ENCODE peak calls at places on chromosomes 16 and 17, in six cellular contexts. P is A549, C is HCT116, N is NB4, T is endothelial cell of umbilical vein, X is GM12878. S is an unnamed sample.

GRCh38 chr16:84608281-84608680 is 9.6 kb downstream of the COTL1 start:
- DNase-seq in P (no peak), C (no peak), N (no peak), T (no peak), X (no peak), S (no peak)

GRCh38 chr17:79789943-79790804 is 6.7 kb downstream of the CBX8 start:
- DNase-seq in P (peak; percentile 95), C (no peak), N (peak; percentile 70), T (no peak), X (no peak), S (peak; percentile 87)

GRCh38 chr16:3256146-3256875 is at the start of gene MEFV:
- DNase-seq in P (no peak), C (no peak), N (peak; percentile 39), T (no peak), X (no peak), S (no peak)

GRCh38 chr17:52027081-52027480 is 131.4 kb downstream of the CA10 start:
- DNase-seq in P (no peak), C (no peak), N (no peak), T (no peak), X (no peak), S (no peak)

GRCh38 chr17:50884354-50885311 is 18.5 kb upstream of the TOB1 start:
- DNase-seq in P (no peak), C (no peak), N (peak; percentile 20), T (no peak), X (no peak), S (peak; percentile 23)

GRCh38 chr16:86337138-86337537 is 173.2 kb upstream of the FOXF1 start:
- DNase-seq in P (no peak), C (no peak), N (no peak), T (no peak), X (no peak), S (no peak)

GRCh38 chr16:75312875-75313274 is 61.5 kb upstream of the BCAR1 start:
- DNase-seq in P (no peak), C (no peak), N (no peak), T (no peak), X (no peak), S (no peak)

GRCh38 chr17:28716740-28717577 is 709 bp downstream of the RAB34 start:
- DNase-seq in P (no peak), C (no peak), N (no peak), T (peak; percentile 30), X (no peak), S (no peak)

GRCh38 chr17:60134396-60135159 is 15.2 kb upstream of the CA4 start:
- DNase-seq in P (no peak), C (no peak), N (no peak), T (peak; percentile 70), X (no peak), S (peak; percentile 69)

GRCh38 chr17:60941028-60941427 is 263.4 kb downstream of the BCAS3 start:
- DNase-seq in P (no peak), C (no peak), N (no peak), T (peak; percentile 60), X (no peak), S (peak; percentile 12)

GRCh38 chr16:66899310-66899944 is 19.1 kb downstream of the PDP2 start:
- DNase-seq in P (no peak), C (no peak), N (no peak), T (no peak), X (no peak), S (no peak)

GRCh38 chr17:55444471-55445441 is 23.1 kb upstream of the MMD start:
- DNase-seq in P (no peak), C (no peak), N (peak; percentile 39), T (peak; percentile 40), X (no peak), S (no peak)

GRCh38 chr16:86354641-86355040 is 155.7 kb upstream of the FOXF1 start:
- DNase-seq in P (no peak), C (no peak), N (no peak), T (no peak), X (no peak), S (no peak)

GRCh38 chr17:15926039-15926740 is 18.7 kb upstream of the ADORA2B start:
- DNase-seq in P (no peak), C (no peak), N (no peak), T (no peak), X (no peak), S (no peak)

GRCh38 chr16:69618721-69619120 is 53.0 kb downstream of the NFAT5 start:
- DNase-seq in P (no peak), C (no peak), N (no peak), T (no peak), X (no peak), S (no peak)

GRCh38 chr16:3074860-3075545 is 9.6 kb downstream of the IL32 start:
- DNase-seq in P (no peak), C (no peak), N (peak; percentile 93), T (no peak), X (peak; percentile 69), S (no peak)

GRCh38 chr17:45345554-45346254 is 28.9 kb upstream of the MAP3K14 start:
- DNase-seq in P (no peak), C (no peak), N (peak; percentile 52), T (peak; percentile 92), X (no peak), S (peak; percentile 48)

GRCh38 chr17:81912441-81913309 is 1.5 kb upstream of the PCYT2 start:
- DNase-seq in P (no peak), C (peak; percentile 81), N (no peak), T (no peak), X (no peak), S (peak; percentile 81)

GRCh38 chr16:10752843-10753523 is 9.3 kb downstream of the NUBP1 start:
- DNase-seq in P (no peak), C (no peak), N (peak; percentile 53), T (no peak), X (peak; percentile 74), S (no peak)

GRCh38 chr17:82303944-82304808 is 13.2 kb downstream of the CD7 start:
- DNase-seq in P (no peak), C (no peak), N (no peak), T (no peak), X (no peak), S (peak; percentile 50)

GRCh38 chr17:62030264-62030663 is 34.8 kb downstream of the MED13 start:
- DNase-seq in P (no peak), C (no peak), N (no peak), T (no peak), X (no peak), S (no peak)

GRCh38 chr16:88923926-88924833 is 52.8 kb downstream of the CBFA2T3 start:
- DNase-seq in P (no peak), C (no peak), N (no peak), T (no peak), X (no peak), S (no peak)

GRCh38 chr16:62213763-62214162 is 177.5 kb upstream of the CDH8 start:
- DNase-seq in P (no peak), C (no peak), N (peak; percentile 35), T (no peak), X (no peak), S (no peak)
- TF ChIP-seq MAX in P (no peak), C (no peak), N (no peak), T (no peak), X (no peak), S (no peak)

GRCh38 chr17:2025622-2026309 is 632 bp upstream of the RTN4RL1 start:
- DNase-seq in P (peak; percentile 97), C (no peak), N (peak; percentile 34), T (peak; percentile 56), X (no peak), S (peak; percentile 59)
- TF ChIP-seq MAX in P (no peak), C (no peak), N (no peak), T (no peak), X (no peak), S (no peak)

DNA sequence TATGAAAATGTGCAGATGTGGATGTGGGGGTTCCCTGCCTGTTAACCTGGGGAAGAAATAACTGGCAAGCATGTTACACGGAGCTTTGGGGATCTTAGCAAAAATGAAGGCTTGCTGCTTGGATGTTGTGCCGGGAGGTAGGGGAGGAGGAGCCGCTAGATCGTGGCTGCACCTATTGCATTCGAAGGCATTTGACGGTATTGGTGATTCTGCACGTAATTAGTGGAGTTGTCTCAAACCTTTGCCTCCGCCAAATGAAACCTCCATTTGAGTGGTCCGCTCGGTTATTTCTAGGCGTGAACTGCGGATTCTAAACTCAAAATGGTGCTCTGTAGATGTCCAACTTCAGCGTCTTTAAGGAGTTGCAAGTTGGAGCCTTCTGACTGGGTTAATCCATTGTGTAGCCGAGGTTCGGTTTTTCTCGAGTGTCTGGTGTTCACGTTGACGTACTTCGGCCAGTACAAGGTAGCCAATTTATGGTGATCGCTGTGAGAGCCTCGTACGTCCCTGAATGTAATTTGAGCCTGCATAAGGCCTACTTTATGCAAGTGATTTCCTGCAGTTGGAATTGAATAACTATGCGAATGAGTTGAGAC is 1.5 kb downstream of the TNRC6C start:
- DNase-seq in P (no peak), C (no peak), N (no peak), T (peak; percentile 67), X (no peak), S (peak; percentile 19)
- TF ChIP-seq MAX in P (no peak), C (no peak), N (no peak), T (no peak), X (no peak), S (no peak)

GRCh38 chr17:19713462-19713861 is 2.9 kb downstream of the SLC47A2 start:
- DNase-seq in P (no peak), C (no peak), N (no peak), T (no peak), X (no peak), S (no peak)

GRCh38 chr17:19712436-19713004 is 3.9 kb downstream of the SLC47A2 start:
- DNase-seq in P (no peak), C (no peak), N (no peak), T (no peak), X (no peak), S (no peak)

GRCh38 chr17:19716108-19717030 is at the start of gene SLC47A2:
- DNase-seq in P (no peak), C (no peak), N (no peak), T (no peak), X (no peak), S (no peak)

GRCh38 chr17:19714542-19715411 is 1.6 kb downstream of the SLC47A2 start:
- DNase-seq in P (no peak), C (no peak), N (no peak), T (no peak), X (no peak), S (no peak)

DNA sequence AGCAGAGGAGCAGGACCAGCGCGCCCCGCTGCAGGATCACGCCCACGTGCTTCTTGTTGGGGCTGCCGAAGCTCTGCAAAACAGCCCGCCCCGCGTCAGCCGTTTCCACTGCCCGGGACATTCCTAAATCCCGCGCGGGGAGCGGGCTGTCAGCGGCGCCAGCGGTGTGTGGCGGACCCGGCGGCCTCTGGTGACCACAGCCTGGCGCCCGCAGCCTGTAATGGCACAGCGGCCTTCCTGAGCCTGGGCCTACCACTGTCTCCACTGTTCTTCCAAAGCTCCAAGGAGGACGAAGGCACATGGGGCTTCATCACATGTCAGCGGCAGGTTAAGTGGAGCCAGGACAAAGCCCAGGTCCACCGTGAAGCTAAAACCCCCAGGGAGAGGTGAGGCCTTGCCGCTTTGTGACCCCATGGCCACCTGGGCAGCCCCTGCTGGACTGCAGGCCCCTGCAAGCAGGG is 2.5 kb downstream of the SLC47A2 start:
- DNase-seq in P (no peak), C (no peak), N (no peak), T (no peak), X (no peak), S (no peak)
- TF ChIP-seq MAX in P (no peak), C (no peak), N (no peak), T (no peak), X (no peak), S (no peak)

S was measured in K562.